ENCODE peak calls at places on chromosomes 11 and 22, in nine cellular contexts. P, Z, L, K, F, D, O, H and U are unnamed samples.
A peak's percentile ranks its signal among the peaks of the same experiment; 100 is the strongest.

GRCh38 chr11:47413908-47414684 is 5.7 kb downstream of the SLC39A13 start:
- DNase-seq in P (no peak), Z (peak; percentile 74), L (no peak), K (no peak), F (no peak), D (no peak), O (no peak), H (peak; percentile 89), U (no peak)

GRCh38 chr11:113242767-113243397 is 71.5 kb upstream of the TTC12 start:
- DNase-seq in P (no peak), Z (peak; percentile 53), L (no peak), K (no peak), F (peak; percentile 36), D (peak; percentile 14), O (no peak), H (peak; percentile 9), U (no peak)

GRCh38 chr22:36817429-36817783 is 571 bp upstream of the PVALB start:
- DNase-seq in P (no peak), Z (no peak), L (no peak), K (no peak), F (peak; percentile 58), D (no peak), O (no peak), H (no peak), U (no peak)

GRCh38 chr11:121886956-121887355 is 229.1 kb downstream of the BLID start:
- DNase-seq in P (no peak), Z (no peak), L (no peak), K (no peak), F (no peak), D (no peak), O (no peak), H (no peak), U (no peak)

GRCh38 chr22:47092896-47093311 is 330.5 kb downstream of the TBC1D22A start:
- DNase-seq in P (no peak), Z (peak; percentile 78), L (no peak), K (peak; percentile 29), F (no peak), D (no peak), O (no peak), H (peak; percentile 67), U (no peak)

GRCh38 chr22:49564054-49564453 is 263.6 kb downstream of the BRD1 start:
- DNase-seq in P (no peak), Z (no peak), L (no peak), K (no peak), F (peak; percentile 11), D (no peak), O (no peak), H (no peak), U (no peak)

GRCh38 chr11:10204021-10204420 is 90.0 kb downstream of the SBF2 start:
- DNase-seq in P (no peak), Z (no peak), L (no peak), K (no peak), F (no peak), D (no peak), O (no peak), H (no peak), U (no peak)

GRCh38 chr22:20427104-20427944 is 10.3 kb downstream of the SCARF2 start:
- DNase-seq in P (no peak), Z (no peak), L (no peak), K (no peak), F (no peak), D (no peak), O (no peak), H (no peak), U (no peak)

GRCh38 chr11:34755671-34756070 is 134.8 kb downstream of the EHF start:
- DNase-seq in P (no peak), Z (no peak), L (no peak), K (no peak), F (no peak), D (no peak), O (no peak), H (no peak), U (no peak)

GRCh38 chr11:96055706-96056387 is 131.9 kb upstream of the MTMR2 start:
- DNase-seq in P (no peak), Z (peak; percentile 90), L (no peak), K (peak; percentile 37), F (no peak), D (no peak), O (no peak), H (peak; percentile 62), U (no peak)

GRCh38 chr11:9838229-9838628 is 174.4 kb downstream of the SWAP70 start:
- DNase-seq in P (no peak), Z (peak; percentile 69), L (no peak), K (no peak), F (no peak), D (no peak), O (no peak), H (no peak), U (no peak)

GRCh38 chr11:90438069-90438468 is 215.2 kb upstream of the CHORDC1 start:
- DNase-seq in P (no peak), Z (no peak), L (no peak), K (no peak), F (no peak), D (no peak), O (no peak), H (no peak), U (no peak)

GRCh38 chr11:126588630-126589491 is 233.4 kb downstream of the ST3GAL4 start:
- DNase-seq in P (no peak), Z (no peak), L (no peak), K (no peak), F (no peak), D (no peak), O (no peak), H (no peak), U (no peak)

GRCh38 chr22:17235149-17235655 is 16.0 kb upstream of the ADA2 start:
- DNase-seq in P (no peak), Z (no peak), L (no peak), K (no peak), F (peak; percentile 88), D (no peak), O (no peak), H (no peak), U (no peak)

GRCh38 chr22:47563406-47564157 is 801.1 kb downstream of the TBC1D22A start:
- DNase-seq in P (no peak), Z (no peak), L (no peak), K (no peak), F (no peak), D (no peak), O (no peak), H (no peak), U (no peak)

GRCh38 chr11:17397311-17398002 is 9.0 kb upstream of the KCNJ11 start:
- DNase-seq in P (no peak), Z (no peak), L (no peak), K (no peak), F (no peak), D (no peak), O (no peak), H (no peak), U (no peak)

GRCh38 chr22:16949561-16949960 is 58.5 kb downstream of the GAB4 start:
- DNase-seq in P (no peak), Z (no peak), L (no peak), K (no peak), F (no peak), D (no peak), O (no peak), H (no peak), U (no peak)

GRCh38 chr11:9787981-9788521 is 124.2 kb downstream of the SWAP70 start:
- DNase-seq in P (no peak), Z (peak; percentile 95), L (peak; percentile 55), K (peak; percentile 31), F (no peak), D (peak; percentile 69), O (no peak), H (peak; percentile 95), U (no peak)

GRCh38 chr11:11780843-11781242 is 60.9 kb upstream of the USP47 start:
- DNase-seq in P (no peak), Z (no peak), L (no peak), K (no peak), F (no peak), D (no peak), O (no peak), H (no peak), U (no peak)

GRCh38 chr22:21807545-21807944 is 59.9 kb downstream of the MAPK1 start:
- DNase-seq in P (no peak), Z (no peak), L (no peak), K (no peak), F (no peak), D (no peak), O (no peak), H (peak; percentile 19), U (no peak)

GRCh38 chr11:65116370-65117205 is 913 bp downstream of the ZNHIT2 start:
- DNase-seq in P (no peak), Z (peak; percentile 61), L (peak; percentile 5), K (no peak), F (peak; percentile 56), D (no peak), O (no peak), H (peak; percentile 72), U (peak; percentile 67)

GRCh38 chr22:37898441-37899181 is 7.5 kb upstream of the MICALL1 start:
- DNase-seq in P (no peak), Z (no peak), L (no peak), K (no peak), F (peak; percentile 89), D (no peak), O (no peak), H (no peak), U (no peak)

GRCh38 chr11:66743271-66743968 is 14.4 kb upstream of the SPTBN2 start:
- DNase-seq in P (no peak), Z (no peak), L (no peak), K (no peak), F (no peak), D (no peak), O (no peak), H (no peak), U (no peak)

GRCh38 chr22:19039796-19040580 is 82.2 kb downstream of the DGCR2 start:
- DNase-seq in P (no peak), Z (no peak), L (no peak), K (no peak), F (peak; percentile 19), D (no peak), O (no peak), H (no peak), U (no peak)

GRCh38 chr22:41660416-41660815 is 28.3 kb downstream of the SNU13 start:
- DNase-seq in P (no peak), Z (peak; percentile 16), L (no peak), K (no peak), F (no peak), D (no peak), O (no peak), H (peak; percentile 12), U (no peak)

GRCh38 chr11:45661417-45662055 is 3.9 kb downstream of the CHST1 start:
- DNase-seq in P (no peak), Z (no peak), L (no peak), K (no peak), F (no peak), D (no peak), O (no peak), H (no peak), U (no peak)